ENCODE peak calls at places on chromosomes 5 and 9, in six cellular contexts. W is BE2C, F is colonic mucosa, D is tibial artery, U is upper lobe of right lung, S is transverse colon. H is an unnamed sample. For H3K36me3 and H3K27me3, the result is how much of the 10 kb centered on the place peaks cover.

GRCh38 chr5:963673-964531 is 44.7 kb upstream of the NKD2 start:
- DNase-seq in D (no peak), U (no peak), S (no peak), W (peak), F (no peak), H (no peak)

GRCh38 chr9:133075925-133076324 is 14.1 kb downstream of the CEL start:
- DNase-seq in S (no peak), U (no peak), F (no peak), D (no peak), W (no peak), H (no peak)

GRCh38 chr5:72646467-72646866 is 139.3 kb upstream of the ZNF366 start:
- DNase-seq in S (no peak), U (no peak), W (no peak), D (no peak), F (no peak), H (no peak)

GRCh38 chr9:69582544-69583297 is 89.5 kb downstream of the APBA1 start:
- DNase-seq in S (no peak), W (peak), F (no peak), U (no peak), D (peak), H (no peak)

GRCh38 chr5:32443541-32444190 is 874 bp downstream of the ZFR start:
- DNase-seq in S (peak), W (peak), F (peak), U (peak), D (no peak), H (peak)

GRCh38 chr9:22108581-22109370 is 99.7 kb upstream of the CDKN2B start:
- DNase-seq in D (no peak), F (peak), W (no peak), U (no peak), S (no peak), H (peak)

GRCh38 chr9:107484117-107484723 is 5.3 kb downstream of the KLF4 start:
- DNase-seq in S (peak), F (peak), U (no peak), W (peak), D (peak), H (no peak)

GRCh38 chr5:65801332-65801731 is 79.3 kb downstream of the NLN start:
- DNase-seq in F (no peak), S (no peak), W (no peak), D (no peak), U (no peak), H (no peak)

GRCh38 chr5:72587909-72588308 is 80.7 kb upstream of the ZNF366 start:
- DNase-seq in F (no peak), S (no peak), D (no peak), U (no peak), W (no peak), H (no peak)

GRCh38 chr5:170278611-170279500 is 18.7 kb downstream of the LCP2 start:
- DNase-seq in D (peak), F (peak), S (peak), U (peak), W (no peak), H (no peak)

GRCh38 chr5:38559427-38559826 is 3.0 kb upstream of the LIFR start:
- DNase-seq in W (no peak), S (no peak), F (no peak), D (no peak), U (no peak), H (no peak)

GRCh38 chr9:129725841-129726251 is 27.0 kb downstream of the PTGES start:
- DNase-seq in S (no peak), F (no peak), U (no peak), W (no peak), D (no peak), H (no peak)

GRCh38 chr9:20476912-20477311 is 145.4 kb downstream of the MLLT3 start:
- DNase-seq in U (no peak), F (no peak), S (no peak), W (no peak), D (no peak), H (no peak)

GRCh38 chr5:32613050-32613672 is 27.8 kb downstream of the SUB1 start:
- DNase-seq in W (peak), U (peak), F (peak), D (peak), S (peak), H (peak)

GRCh38 chr9:114592356-114592755 is 4.8 kb downstream of the ATP6V1G1 start:
- DNase-seq in F (no peak), S (peak), W (no peak), D (no peak), U (no peak), H (no peak)

GRCh38 chr5:107666051-107666655 is 4.6 kb downstream of the EFNA5 start:
- DNase-seq in F (no peak), D (no peak), S (no peak), W (no peak), U (no peak), H (no peak)

GRCh38 chr9:38529317-38529716 is 91.1 kb downstream of the ANKRD18A start:
- DNase-seq in S (no peak), D (no peak), F (no peak), U (no peak), W (no peak), H (no peak)

GRCh38 chr9:130446111-130446861 is 1.5 kb downstream of the ASS1 start:
- DNase-seq in S (peak), W (peak), D (peak), U (peak), F (peak), H (no peak)

GRCh38 chr9:37784291-37784639 is 599 bp downstream of the EXOSC3 start:
- DNase-seq in F (no peak), W (no peak), D (no peak), U (no peak), S (no peak), H (no peak)

GRCh38 chr9:106920701-106921283 is 57.8 kb downstream of the ZNF462 start:
- DNase-seq in D (no peak), U (no peak), S (peak), W (no peak), F (peak), H (peak)

GRCh38 chr9:83622814-83623633 is at the start of gene IDNK:
- DNase-seq in S (peak), F (peak), W (peak), D (peak), U (peak), H (peak)

GRCh38 chr5:33888582-33888981 is 3.2 kb downstream of the ADAMTS12 start:
- DNase-seq in F (no peak), S (no peak), U (no peak), W (no peak), D (no peak), H (no peak)

GRCh38 chr5:33891731-33892418 is at the start of gene ADAMTS12:
- DNase-seq in U (peak), D (no peak), F (peak), W (no peak), S (peak), H (no peak)

GRCh38 chr5:33892419-33893151 is 795 bp upstream of the ADAMTS12 start:
- DNase-seq in D (peak), F (no peak), W (no peak), U (no peak), S (peak), H (no peak)

GRCh38 chr5:33890147-33890546 is 1.6 kb downstream of the ADAMTS12 start:
- DNase-seq in W (no peak), S (no peak), U (no peak), F (no peak), D (no peak), H (no peak)

GRCh38 chr5:33890633-33891032 is 1.2 kb downstream of the ADAMTS12 start:
- DNase-seq in F (no peak), S (no peak), D (no peak), W (no peak), U (no peak), H (no peak)
- TF ChIP-seq CTCF in F (no peak), S (no peak), D (no peak), W (no peak), U (no peak), H (no peak)

DNA sequence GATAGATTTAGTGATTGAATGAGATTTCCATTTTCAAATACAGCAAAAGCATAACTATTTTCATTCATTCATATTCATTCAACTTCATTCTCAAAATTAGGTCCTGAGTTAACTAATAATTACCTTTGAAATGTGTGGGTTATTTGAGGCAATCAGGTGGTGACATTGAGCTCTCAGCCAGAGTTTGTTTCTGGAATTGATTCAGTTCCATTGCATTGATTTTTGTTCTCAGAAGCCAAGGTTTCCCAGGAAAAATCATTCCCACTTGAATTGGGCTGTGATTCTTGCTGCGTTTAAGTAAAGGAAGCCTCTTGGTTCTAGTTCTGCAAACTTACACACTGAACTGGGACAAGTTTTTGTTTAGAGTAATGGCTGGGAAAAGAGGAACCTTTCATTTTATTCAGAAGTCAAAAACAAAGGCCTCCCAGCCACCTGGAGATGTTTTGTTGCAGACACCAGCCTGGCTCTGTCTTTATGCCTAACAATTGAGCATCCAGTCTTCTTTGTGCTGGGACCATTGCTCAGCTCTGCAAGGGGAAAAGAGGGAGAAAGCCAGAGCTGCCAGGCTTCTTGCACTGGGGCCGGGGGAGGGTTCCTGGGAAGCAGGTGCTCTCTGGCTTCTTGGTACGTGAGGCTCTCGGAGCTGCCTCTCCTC is 198.6 kb downstream of the TRIO start:
- DNase-seq in S (no peak), D (no peak), F (no peak), U (no peak), W (no peak), H (no peak)
- H3K36me3 ChIP-seq in S (under half), D (under half), F (under half), U (under half), W (under half), H (under half)

GRCh38 chr9:70805953-70806352 is 315.5 kb downstream of the TRPM3 start:
- DNase-seq in U (no peak), F (no peak), D (peak), W (no peak), S (no peak), H (no peak)

GRCh38 chr9:70806872-70807271 is 314.5 kb downstream of the TRPM3 start:
- DNase-seq in U (no peak), D (no peak), W (no peak), S (no peak), F (no peak), H (no peak)

GRCh38 chr9:70802206-70802605 is 319.2 kb downstream of the TRPM3 start:
- DNase-seq in D (no peak), U (no peak), F (no peak), S (no peak), W (no peak), H (no peak)

GRCh38 chr9:70798018-70798417 is 323.4 kb downstream of the TRPM3 start:
- DNase-seq in F (no peak), W (no peak), S (no peak), U (no peak), D (no peak), H (no peak)

DNA sequence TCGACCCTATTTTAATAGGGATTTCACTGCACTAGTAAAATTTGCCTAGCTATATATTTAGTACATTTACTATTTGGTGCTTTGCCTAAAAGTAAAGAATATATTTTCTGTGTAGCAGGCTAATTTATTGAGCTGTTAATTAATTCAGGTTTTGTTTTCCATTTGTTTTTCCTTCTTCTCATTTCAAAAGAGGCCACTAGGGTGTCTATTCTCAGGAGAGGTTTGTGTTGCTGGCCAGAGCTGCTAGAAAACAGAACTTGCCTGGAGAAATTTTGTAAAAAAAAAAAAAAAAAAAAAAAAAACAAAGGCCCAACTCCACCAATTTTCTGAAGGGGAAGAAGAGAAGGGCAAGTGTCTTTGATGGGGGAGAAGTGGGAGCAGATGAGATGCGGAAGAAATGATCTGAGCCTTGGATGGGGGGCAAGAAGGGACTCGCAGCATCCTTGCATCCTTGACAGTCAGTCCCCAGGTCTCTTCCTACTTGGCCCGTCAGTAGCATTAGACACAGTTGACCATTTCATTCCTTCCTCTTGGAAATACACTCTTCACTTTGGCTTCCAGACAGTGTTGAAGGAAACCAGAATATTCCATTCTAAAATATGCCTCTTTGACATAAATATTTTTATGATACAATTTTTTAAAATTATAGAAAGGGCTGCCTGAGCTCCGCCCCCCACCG is 318.5 kb downstream of the TRPM3 start:
- DNase-seq in F (no peak), S (no peak), D (no peak), W (no peak), U (no peak), H (no peak)
- H3K27me3 ChIP-seq in F (under half), S (under half), D (under half), W (under half), U (under half), H (under half)

GRCh38 chr5:159058928-159059636 is 40.6 kb downstream of the EBF1 start:
- DNase-seq in U (no peak), F (no peak), W (no peak), S (no peak), D (no peak), H (no peak)

GRCh38 chr5:159053216-159053615 is 46.5 kb downstream of the EBF1 start:
- DNase-seq in S (no peak), F (no peak), U (no peak), W (no peak), D (no peak), H (no peak)

GRCh38 chr5:159053708-159054107 is 46.0 kb downstream of the EBF1 start:
- DNase-seq in S (no peak), W (no peak), F (no peak), D (no peak), U (no peak), H (no peak)

GRCh38 chr5:159057426-159057825 is 42.3 kb downstream of the EBF1 start:
- DNase-seq in F (no peak), W (no peak), S (no peak), U (no peak), D (no peak), H (no peak)

DNA sequence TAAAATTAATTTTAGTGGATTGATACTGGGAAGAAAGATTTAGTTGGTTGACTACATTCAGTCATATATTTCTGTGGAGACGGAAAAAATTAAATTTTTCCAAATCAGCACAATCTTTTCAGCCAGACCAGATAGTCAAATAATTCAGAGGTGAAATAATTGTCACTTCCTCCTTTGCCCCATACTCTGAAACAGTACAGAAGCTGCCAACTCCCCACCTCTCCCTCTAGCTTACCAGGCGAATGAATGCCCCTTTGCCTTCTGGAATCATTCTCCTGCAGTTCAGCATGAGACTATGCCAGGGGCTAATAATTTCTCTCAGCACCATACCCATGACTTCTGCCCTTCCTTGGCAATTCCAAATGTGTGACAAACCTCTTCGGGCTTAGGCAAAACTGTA is 43.5 kb downstream of the EBF1 start:
- DNase-seq in W (no peak), S (no peak), U (no peak), F (no peak), D (no peak), H (no peak)
- TF ChIP-seq CTCF in W (no peak), S (no peak), U (no peak), F (no peak), D (no peak), H (no peak)

GRCh38 chr5:60638300-60638699 is 61.7 kb downstream of the DEPDC1B start:
- DNase-seq in W (no peak), D (no peak), U (no peak), S (no peak), F (no peak), H (no peak)
- H3K36me3 ChIP-seq in W (under half), D (under half), U (under half), S (under half), F (under half), H (under half)

GRCh38 chr5:154390096-154390495 is 55.7 kb upstream of the SAP30L start:
- DNase-seq in D (no peak), W (no peak), U (no peak), S (no peak), F (no peak), H (no peak)
- H3K27me3 ChIP-seq in D (under half), W (under half), U (under half), S (under half), F (under half), H (under half)

GRCh38 chr5:149429839-149430721 is 51.0 kb upstream of the IL17B start:
- DNase-seq in F (peak), D (peak), W (no peak), U (peak), S (no peak), H (no peak)
- TF ChIP-seq CTCF in F (no peak), D (peak), W (peak), U (peak), S (no peak), H (no peak)

H was measured in Peyer's patch.